ENCODE peak calls at places on chromosomes 7 and 10, in ten cellular contexts. One of them, this sample, is unnamed.

GRCh38 chr10:326350-326749 is 191.1 kb downstream of the ZMYND11 start:
- DNase-seq in BJ: no peak
- DNase-seq in lower lobe of right lung: no peak
- DNase-seq in left ventricle myocardium inferior: no peak
- DNase-seq in psoas muscle: no peak
- DNase-seq in AG04450: no peak
- DNase-seq in cardiac muscle cell: no peak
- DNase-seq in epithelial cell of esophagus: no peak
- DNase-seq in GM12865: no peak
- DNase-seq in sigmoid colon: no peak
- DNase-seq in this sample: no peak

GRCh38 chr10:132006966-132007365 is 25.2 kb upstream of the BNIP3 start:
- DNase-seq in BJ: no peak
- DNase-seq in lower lobe of right lung: no peak
- DNase-seq in left ventricle myocardium inferior: no peak
- DNase-seq in psoas muscle: no peak
- DNase-seq in AG04450: no peak
- DNase-seq in cardiac muscle cell: no peak
- DNase-seq in epithelial cell of esophagus: no peak
- DNase-seq in GM12865: no peak
- DNase-seq in sigmoid colon: no peak
- DNase-seq in this sample: no peak

GRCh38 chr7:16078076-16078952 is 343.0 kb downstream of the CRPPA start:
- DNase-seq in BJ: no peak
- DNase-seq in lower lobe of right lung: no peak
- DNase-seq in left ventricle myocardium inferior: no peak
- DNase-seq in psoas muscle: no peak
- DNase-seq in AG04450: peak; percentile 23
- DNase-seq in cardiac muscle cell: peak; percentile 76
- DNase-seq in epithelial cell of esophagus: peak; percentile 76
- DNase-seq in GM12865: peak; percentile 56
- DNase-seq in sigmoid colon: no peak
- DNase-seq in this sample: peak; percentile 4

GRCh38 chr10:120398180-120398579 is 58.8 kb upstream of the PLPP4 start:
- DNase-seq in BJ: no peak
- DNase-seq in lower lobe of right lung: no peak
- DNase-seq in left ventricle myocardium inferior: no peak
- DNase-seq in psoas muscle: no peak
- DNase-seq in AG04450: no peak
- DNase-seq in cardiac muscle cell: no peak
- DNase-seq in epithelial cell of esophagus: no peak
- DNase-seq in GM12865: no peak
- DNase-seq in sigmoid colon: no peak
- DNase-seq in this sample: no peak

GRCh38 chr7:75925717-75926435 is 10.9 kb downstream of the POR start:
- DNase-seq in BJ: no peak
- DNase-seq in lower lobe of right lung: no peak
- DNase-seq in left ventricle myocardium inferior: no peak
- DNase-seq in psoas muscle: peak; percentile 35
- DNase-seq in AG04450: no peak
- DNase-seq in cardiac muscle cell: no peak
- DNase-seq in epithelial cell of esophagus: no peak
- DNase-seq in GM12865: no peak
- DNase-seq in sigmoid colon: no peak
- DNase-seq in this sample: no peak

GRCh38 chr7:142817506-142817905 is 37.4 kb upstream of the EPHB6 start:
- DNase-seq in BJ: no peak
- DNase-seq in lower lobe of right lung: no peak
- DNase-seq in left ventricle myocardium inferior: no peak
- DNase-seq in psoas muscle: no peak
- DNase-seq in AG04450: no peak
- DNase-seq in cardiac muscle cell: no peak
- DNase-seq in epithelial cell of esophagus: no peak
- DNase-seq in GM12865: no peak
- DNase-seq in sigmoid colon: no peak
- DNase-seq in this sample: no peak

GRCh38 chr7:141562543-141562942 is 11.3 kb downstream of the AGK start:
- DNase-seq in BJ: no peak
- DNase-seq in lower lobe of right lung: no peak
- DNase-seq in left ventricle myocardium inferior: peak; percentile 27
- DNase-seq in psoas muscle: no peak
- DNase-seq in AG04450: no peak
- DNase-seq in cardiac muscle cell: no peak
- DNase-seq in epithelial cell of esophagus: no peak
- DNase-seq in GM12865: peak; percentile 6
- DNase-seq in sigmoid colon: no peak
- DNase-seq in this sample: no peak

GRCh38 chr7:44224951-44225565 is 24.3 kb downstream of the YKT6 start:
- DNase-seq in BJ: no peak
- DNase-seq in lower lobe of right lung: no peak
- DNase-seq in left ventricle myocardium inferior: no peak
- DNase-seq in psoas muscle: peak; percentile 39
- DNase-seq in AG04450: no peak
- DNase-seq in cardiac muscle cell: no peak
- DNase-seq in epithelial cell of esophagus: no peak
- DNase-seq in GM12865: no peak
- DNase-seq in sigmoid colon: no peak
- DNase-seq in this sample: no peak

GRCh38 chr7:45698527-45699309 is 124.5 kb downstream of the ADCY1 start:
- DNase-seq in BJ: no peak
- DNase-seq in lower lobe of right lung: no peak
- DNase-seq in left ventricle myocardium inferior: no peak
- DNase-seq in psoas muscle: no peak
- DNase-seq in AG04450: no peak
- DNase-seq in cardiac muscle cell: no peak
- DNase-seq in epithelial cell of esophagus: no peak
- DNase-seq in GM12865: no peak
- DNase-seq in sigmoid colon: no peak
- DNase-seq in this sample: no peak

GRCh38 chr10:3783721-3784432 is 1.1 kb downstream of the KLF6 start:
- DNase-seq in BJ: no peak
- DNase-seq in lower lobe of right lung: no peak
- DNase-seq in left ventricle myocardium inferior: peak; percentile 80
- DNase-seq in psoas muscle: peak; percentile 91
- DNase-seq in AG04450: no peak
- DNase-seq in cardiac muscle cell: peak; percentile 44
- DNase-seq in epithelial cell of esophagus: peak; percentile 39
- DNase-seq in GM12865: peak; percentile 51
- DNase-seq in sigmoid colon: peak; percentile 89
- DNase-seq in this sample: no peak

GRCh38 chr7:101165958-101166602 is 711 bp upstream of the VGF start:
- DNase-seq in BJ: no peak
- DNase-seq in lower lobe of right lung: no peak
- DNase-seq in left ventricle myocardium inferior: no peak
- DNase-seq in psoas muscle: no peak
- DNase-seq in AG04450: no peak
- DNase-seq in cardiac muscle cell: no peak
- DNase-seq in epithelial cell of esophagus: no peak
- DNase-seq in GM12865: no peak
- DNase-seq in sigmoid colon: no peak
- DNase-seq in this sample: no peak

GRCh38 chr10:71316081-71316785 is 2.8 kb upstream of the SLC29A3 start:
- DNase-seq in BJ: no peak
- DNase-seq in lower lobe of right lung: no peak
- DNase-seq in left ventricle myocardium inferior: no peak
- DNase-seq in psoas muscle: no peak
- DNase-seq in AG04450: no peak
- DNase-seq in cardiac muscle cell: no peak
- DNase-seq in epithelial cell of esophagus: no peak
- DNase-seq in GM12865: no peak
- DNase-seq in sigmoid colon: no peak
- DNase-seq in this sample: no peak

GRCh38 chr7:67870396-67870795 is 873.8 kb downstream of the TYW1 start:
- DNase-seq in BJ: no peak
- DNase-seq in lower lobe of right lung: no peak
- DNase-seq in left ventricle myocardium inferior: no peak
- DNase-seq in psoas muscle: no peak
- DNase-seq in AG04450: no peak
- DNase-seq in cardiac muscle cell: no peak
- DNase-seq in epithelial cell of esophagus: no peak
- DNase-seq in GM12865: no peak
- DNase-seq in sigmoid colon: no peak
- DNase-seq in this sample: no peak

GRCh38 chr7:67878808-67879207 is 882.2 kb downstream of the TYW1 start:
- DNase-seq in BJ: no peak
- DNase-seq in lower lobe of right lung: no peak
- DNase-seq in left ventricle myocardium inferior: no peak
- DNase-seq in psoas muscle: no peak
- DNase-seq in AG04450: no peak
- DNase-seq in cardiac muscle cell: no peak
- DNase-seq in epithelial cell of esophagus: no peak
- DNase-seq in GM12865: no peak
- DNase-seq in sigmoid colon: no peak
- DNase-seq in this sample: no peak

GRCh38 chr7:67875558-67875957 is 878.9 kb downstream of the TYW1 start:
- DNase-seq in BJ: no peak
- DNase-seq in lower lobe of right lung: no peak
- DNase-seq in left ventricle myocardium inferior: no peak
- DNase-seq in psoas muscle: no peak
- DNase-seq in AG04450: no peak
- DNase-seq in cardiac muscle cell: no peak
- DNase-seq in epithelial cell of esophagus: no peak
- DNase-seq in GM12865: no peak
- DNase-seq in sigmoid colon: no peak
- DNase-seq in this sample: no peak
- TF ChIP-seq CTCF in BJ: no peak
- TF ChIP-seq CTCF in lower lobe of right lung: no peak
- TF ChIP-seq CTCF in left ventricle myocardium inferior: no peak
- TF ChIP-seq CTCF in psoas muscle: no peak
- TF ChIP-seq CTCF in AG04450: no peak
- TF ChIP-seq CTCF in cardiac muscle cell: no peak
- TF ChIP-seq CTCF in epithelial cell of esophagus: no peak
- TF ChIP-seq CTCF in GM12865: no peak
- TF ChIP-seq CTCF in sigmoid colon: no peak
- TF ChIP-seq CTCF in this sample: no peak

DNA sequence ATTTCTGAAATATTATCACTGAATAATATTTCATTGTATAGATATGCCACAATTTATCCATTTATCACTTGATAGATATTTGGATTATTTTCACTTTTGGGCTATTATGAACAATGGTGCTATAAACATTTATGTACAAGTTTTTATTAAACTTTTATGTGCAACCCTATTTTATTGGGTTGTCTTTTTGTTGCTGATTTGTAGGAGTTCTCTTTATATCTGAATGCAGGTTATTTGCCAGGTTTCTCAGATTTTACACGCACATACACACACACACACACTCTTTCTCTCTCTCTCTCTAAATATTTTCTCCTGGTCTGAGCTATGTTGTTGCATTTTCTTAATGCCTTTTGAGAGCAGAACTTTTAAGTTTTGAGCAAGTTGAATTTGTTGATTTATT is 36.2 kb downstream of the ADK start:
- DNase-seq in BJ: no peak
- DNase-seq in lower lobe of right lung: no peak
- DNase-seq in left ventricle myocardium inferior: no peak
- DNase-seq in psoas muscle: no peak
- DNase-seq in AG04450: no peak
- DNase-seq in cardiac muscle cell: no peak
- DNase-seq in epithelial cell of esophagus: no peak
- DNase-seq in GM12865: no peak
- DNase-seq in sigmoid colon: no peak
- DNase-seq in this sample: no peak
- H3K4me3 ChIP-seq in BJ: no peak overlapping the region
- H3K4me3 ChIP-seq in lower lobe of right lung: no peak overlapping the region
- H3K4me3 ChIP-seq in left ventricle myocardium inferior: no peak overlapping the region
- H3K4me3 ChIP-seq in psoas muscle: no peak overlapping the region
- H3K4me3 ChIP-seq in AG04450: no peak overlapping the region
- H3K4me3 ChIP-seq in cardiac muscle cell: no peak overlapping the region
- H3K4me3 ChIP-seq in epithelial cell of esophagus: no peak overlapping the region
- H3K4me3 ChIP-seq in GM12865: no peak overlapping the region
- H3K4me3 ChIP-seq in sigmoid colon: no peak overlapping the region
- H3K4me3 ChIP-seq in this sample: no peak overlapping the region

GRCh38 chr10:112973046-112973445 is 23.0 kb downstream of the TCF7L2 start:
- DNase-seq in BJ: no peak
- DNase-seq in lower lobe of right lung: no peak
- DNase-seq in left ventricle myocardium inferior: no peak
- DNase-seq in psoas muscle: no peak
- DNase-seq in AG04450: no peak
- DNase-seq in cardiac muscle cell: no peak
- DNase-seq in epithelial cell of esophagus: no peak
- DNase-seq in GM12865: no peak
- DNase-seq in sigmoid colon: peak; percentile 74
- DNase-seq in this sample: no peak

GRCh38 chr10:112972606-112973005 is 22.6 kb downstream of the TCF7L2 start:
- DNase-seq in BJ: no peak
- DNase-seq in lower lobe of right lung: no peak
- DNase-seq in left ventricle myocardium inferior: no peak
- DNase-seq in psoas muscle: no peak
- DNase-seq in AG04450: no peak
- DNase-seq in cardiac muscle cell: no peak
- DNase-seq in epithelial cell of esophagus: no peak
- DNase-seq in GM12865: no peak
- DNase-seq in sigmoid colon: no peak
- DNase-seq in this sample: no peak

GRCh38 chr10:112977294-112977951 is 27.4 kb downstream of the TCF7L2 start:
- DNase-seq in BJ: no peak
- DNase-seq in lower lobe of right lung: no peak
- DNase-seq in left ventricle myocardium inferior: no peak
- DNase-seq in psoas muscle: no peak
- DNase-seq in AG04450: no peak
- DNase-seq in cardiac muscle cell: no peak
- DNase-seq in epithelial cell of esophagus: no peak
- DNase-seq in GM12865: no peak
- DNase-seq in sigmoid colon: no peak
- DNase-seq in this sample: no peak

GRCh38 chr10:112970036-112970435 is 20.0 kb downstream of the TCF7L2 start:
- DNase-seq in BJ: no peak
- DNase-seq in lower lobe of right lung: no peak
- DNase-seq in left ventricle myocardium inferior: no peak
- DNase-seq in psoas muscle: no peak
- DNase-seq in AG04450: no peak
- DNase-seq in cardiac muscle cell: no peak
- DNase-seq in epithelial cell of esophagus: no peak
- DNase-seq in GM12865: no peak
- DNase-seq in sigmoid colon: no peak
- DNase-seq in this sample: no peak

GRCh38 chr10:112973805-112974204 is 23.8 kb downstream of the TCF7L2 start:
- DNase-seq in BJ: no peak
- DNase-seq in lower lobe of right lung: no peak
- DNase-seq in left ventricle myocardium inferior: no peak
- DNase-seq in psoas muscle: no peak
- DNase-seq in AG04450: no peak
- DNase-seq in cardiac muscle cell: no peak
- DNase-seq in epithelial cell of esophagus: no peak
- DNase-seq in GM12865: no peak
- DNase-seq in sigmoid colon: no peak
- DNase-seq in this sample: no peak
- TF ChIP-seq CTCF in BJ: no peak
- TF ChIP-seq CTCF in lower lobe of right lung: no peak
- TF ChIP-seq CTCF in left ventricle myocardium inferior: no peak
- TF ChIP-seq CTCF in psoas muscle: no peak
- TF ChIP-seq CTCF in AG04450: no peak
- TF ChIP-seq CTCF in cardiac muscle cell: no peak
- TF ChIP-seq CTCF in epithelial cell of esophagus: no peak
- TF ChIP-seq CTCF in GM12865: no peak
- TF ChIP-seq CTCF in sigmoid colon: no peak
- TF ChIP-seq CTCF in this sample: no peak

DNA sequence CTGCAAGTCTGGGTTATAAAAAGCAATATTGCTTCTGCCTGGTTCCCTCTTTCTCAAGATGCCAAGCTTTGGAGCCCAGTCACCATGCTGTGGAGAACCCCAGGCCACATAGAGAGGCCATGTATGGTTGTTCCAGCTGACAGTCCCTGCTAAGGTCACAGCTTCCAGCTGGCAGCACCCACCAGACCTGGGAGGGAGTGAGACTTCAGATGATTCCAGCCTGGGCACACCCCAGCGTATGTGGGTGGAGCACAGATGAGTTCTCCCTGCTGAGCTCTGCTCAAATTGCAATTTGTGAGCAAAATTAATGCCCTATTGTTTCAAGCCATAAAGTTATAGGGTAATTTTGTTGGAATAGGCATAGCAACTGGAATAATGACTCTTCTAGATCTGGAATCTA is 18.0 kb upstream of the CHCHD3 start:
- DNase-seq in BJ: no peak
- DNase-seq in lower lobe of right lung: no peak
- DNase-seq in left ventricle myocardium inferior: no peak
- DNase-seq in psoas muscle: no peak
- DNase-seq in AG04450: no peak
- DNase-seq in cardiac muscle cell: no peak
- DNase-seq in epithelial cell of esophagus: no peak
- DNase-seq in GM12865: no peak
- DNase-seq in sigmoid colon: no peak
- DNase-seq in this sample: no peak
- H3K4me3 ChIP-seq in BJ: no peak overlapping the region
- H3K4me3 ChIP-seq in lower lobe of right lung: no peak overlapping the region
- H3K4me3 ChIP-seq in left ventricle myocardium inferior: no peak overlapping the region
- H3K4me3 ChIP-seq in psoas muscle: no peak overlapping the region
- H3K4me3 ChIP-seq in AG04450: no peak overlapping the region
- H3K4me3 ChIP-seq in cardiac muscle cell: no peak overlapping the region
- H3K4me3 ChIP-seq in epithelial cell of esophagus: no peak overlapping the region
- H3K4me3 ChIP-seq in GM12865: no peak overlapping the region
- H3K4me3 ChIP-seq in sigmoid colon: no peak overlapping the region
- H3K4me3 ChIP-seq in this sample: no peak overlapping the region

This sample was measured in GM12864.